ENCODE peak calls at places on chromosomes 7 and 10, in eight cellular contexts. P is lower lobe of right lung, Y is substantia nigra, Z is adipocyte, H is WTC11, C is T-helper 17 cell, B is activated T-helper 1 cell treated with Interleukin-2 at 50 U/mL for 16 hours, F is T-helper 2 cell. E is an unnamed sample.

GRCh38 chr7:56028942-56029630 is 22.2 kb downstream of the PSPH start:
- DNase-seq in P (no peak), Y (no peak), Z (peak; percentile 1), H (no peak), C (no peak), B (no peak), F (no peak), E (no peak)

GRCh38 chr7:43756368-43757072 is 2.0 kb upstream of the BLVRA start:
- DNase-seq in P (no peak), Y (no peak), Z (peak; percentile 59), H (no peak), C (no peak), B (no peak), F (no peak), E (no peak)

GRCh38 chr7:21939136-21939857 is 6.4 kb downstream of the CDCA7L start:
- DNase-seq in P (no peak), Y (no peak), Z (no peak), H (no peak), C (no peak), B (no peak), F (no peak), E (no peak)

GRCh38 chr10:71532878-71533277 is 136.2 kb downstream of the CDH23 start:
- DNase-seq in P (no peak), Y (no peak), Z (no peak), H (no peak), C (no peak), B (no peak), F (no peak), E (no peak)

GRCh38 chr7:139771001-139771956 is 6.5 kb downstream of the HIPK2 start:
- DNase-seq in P (no peak), Y (no peak), Z (peak; percentile 86), H (no peak), C (no peak), B (no peak), F (no peak), E (no peak)

GRCh38 chr7:134755422-134756022 is 23.9 kb upstream of the CALD1 start:
- DNase-seq in P (no peak), Y (peak; percentile 18), Z (peak; percentile 87), H (no peak), C (no peak), B (no peak), F (peak; percentile 8), E (no peak)

GRCh38 chr7:44142028-44142427 is 896 bp upstream of the MYL7 start:
- DNase-seq in P (no peak), Y (no peak), Z (no peak), H (no peak), C (no peak), B (no peak), F (no peak), E (no peak)

GRCh38 chr7:22121702-22122474 is 176.2 kb upstream of the CDCA7L start:
- DNase-seq in P (no peak), Y (no peak), Z (no peak), H (no peak), C (no peak), B (no peak), F (no peak), E (no peak)

GRCh38 chr10:101749033-101749432 is 26.9 kb downstream of the FGF8 start:
- DNase-seq in P (no peak), Y (no peak), Z (no peak), H (peak; percentile 57), C (no peak), B (no peak), F (no peak), E (no peak)

GRCh38 chr10:49139866-49140195 is 6.0 kb upstream of the FAM170B start:
- DNase-seq in P (no peak), Y (no peak), Z (peak; percentile 55), H (no peak), C (no peak), B (no peak), F (no peak), E (no peak)

GRCh38 chr7:40843338-40844026 is 708.7 kb downstream of the SUGCT start:
- DNase-seq in P (no peak), Y (no peak), Z (peak; percentile 33), H (no peak), C (no peak), B (no peak), F (no peak), E (no peak)

GRCh38 chr10:119406888-119407777 is 135.4 kb downstream of the RGS10 start:
- DNase-seq in P (no peak), Y (no peak), Z (no peak), H (no peak), C (no peak), B (no peak), F (no peak), E (no peak)

GRCh38 chr10:6140141-6140841 is 51.5 kb downstream of the RBM17 start:
- DNase-seq in P (no peak), Y (no peak), Z (no peak), H (no peak), C (no peak), B (no peak), F (peak; percentile 30), E (no peak)

E was measured in frontal cortex.